ENCODE peak calls at places on chromosomes 12 and 14, in four cellular contexts. Z is mesenchymal stem cell, X is H1, W is neural progenitor cell. N is an unnamed sample.
A peak's percentile ranks its signal among the peaks of the same experiment; 100 is the strongest.

GRCh38 chr14:88554458-88555286 is at the start of gene PTPN21:
- DNase-seq in Z (peak; percentile 77), X (peak; percentile 83), W (peak; percentile 90), N (peak; percentile 98)

GRCh38 chr12:109579639-109580038 is 6.0 kb downstream of the MVK start:
- DNase-seq in Z (no peak), X (no peak), W (no peak), N (peak; percentile 34)

GRCh38 chr12:13171921-13172859 is 24.3 kb upstream of the EMP1 start:
- DNase-seq in Z (peak; percentile 24), X (peak; percentile 35), W (peak; percentile 34), N (no peak)

GRCh38 chr12:6769003-6769389 is 2.8 kb downstream of the PTMS start:
- DNase-seq in Z (peak; percentile 41), X (peak; percentile 80), W (peak; percentile 96), N (peak; percentile 90)

GRCh38 chr12:3771853-3772252 is 18.9 kb upstream of the CRACR2A start:
- DNase-seq in Z (no peak), X (no peak), W (no peak), N (no peak)

GRCh38 chr14:33714527-33715222 is 236.2 kb downstream of the EGLN3 start:
- DNase-seq in Z (peak; percentile 15), X (no peak), W (no peak), N (peak; percentile 41)

GRCh38 chr14:31429791-31430190 is 9.4 kb upstream of the HEATR5A start:
- DNase-seq in Z (no peak), X (no peak), W (no peak), N (no peak)

GRCh38 chr12:89084751-89085150 is 267.6 kb downstream of the DUSP6 start:
- DNase-seq in Z (peak; percentile 35), X (no peak), W (no peak), N (no peak)

GRCh38 chr14:20515846-20516245 is 10.5 kb downstream of the RNASE10 start:
- DNase-seq in Z (no peak), X (no peak), W (no peak), N (no peak)

GRCh38 chr14:67436006-67436866 is 24.3 kb upstream of the PLEK2 start:
- DNase-seq in Z (no peak), X (no peak), W (no peak), N (no peak)

GRCh38 chr12:123907726-123908476 is 64.7 kb downstream of the CCDC92 start:
- DNase-seq in Z (peak; percentile 7), X (no peak), W (peak; percentile 45), N (no peak)

GRCh38 chr12:121009744-121010143 is 6.5 kb downstream of the C12orf43 start:
- DNase-seq in Z (peak; percentile 51), X (no peak), W (peak; percentile 71), N (no peak)

GRCh38 chr12:49582201-49582600 is 14.3 kb upstream of the MCRS1 start:
- DNase-seq in Z (no peak), X (no peak), W (no peak), N (no peak)

GRCh38 chr12:110600254-110600653 is 13.7 kb upstream of the TCTN1 start:
- DNase-seq in Z (peak; percentile 75), X (no peak), W (no peak), N (peak; percentile 81)

GRCh38 chr12:85866929-85867776 is 6.9 kb upstream of the NTS start:
- DNase-seq in Z (peak; percentile 61), X (no peak), W (peak; percentile 49), N (peak; percentile 89)

GRCh38 chr12:103667129-103667528 is 80.1 kb downstream of the STAB2 start:
- DNase-seq in Z (no peak), X (no peak), W (no peak), N (no peak)

GRCh38 chr12:79886917-79887519 is 47.9 kb downstream of the PPP1R12A start:
- DNase-seq in Z (peak; percentile 67), X (no peak), W (peak; percentile 42), N (no peak)

GRCh38 chr12:53224268-53224896 is 7.6 kb downstream of the RARG start:
- DNase-seq in Z (peak; percentile 36), X (peak; percentile 74), W (peak; percentile 70), N (peak; percentile 84)

GRCh38 chr14:56422703-56423213 is 156.8 kb upstream of the TMEM260 start:
- DNase-seq in Z (peak; percentile 75), X (no peak), W (peak; percentile 56), N (peak; percentile 86)

GRCh38 chr12:14473707-14474287 is 93.9 kb downstream of the PLBD1 start:
- DNase-seq in Z (peak; percentile 43), X (no peak), W (peak; percentile 15), N (no peak)

GRCh38 chr14:27387458-27387857 is 789.6 kb upstream of the NOVA1 start:
- DNase-seq in Z (no peak), X (no peak), W (no peak), N (no peak)

GRCh38 chr12:42588981-42589464 is 523 bp downstream of the PRICKLE1 start:
- DNase-seq in Z (peak; percentile 47), X (peak; percentile 80), W (peak; percentile 84), N (peak; percentile 65)

GRCh38 chr12:125346361-125346760 is 281.1 kb downstream of the AACS start:
- DNase-seq in Z (no peak), X (peak; percentile 42), W (no peak), N (no peak)

GRCh38 chr12:55682087-55682796 is 25.5 kb downstream of the ITGA7 start:
- DNase-seq in Z (no peak), X (no peak), W (no peak), N (no peak)
- H3K4me2 ChIP-seq in Z (no peak overlapping the region), X (peak overlapping the region; percentile 47), W (peak overlapping the region; percentile 84), N (peak overlapping the region; percentile 70)

DNA sequence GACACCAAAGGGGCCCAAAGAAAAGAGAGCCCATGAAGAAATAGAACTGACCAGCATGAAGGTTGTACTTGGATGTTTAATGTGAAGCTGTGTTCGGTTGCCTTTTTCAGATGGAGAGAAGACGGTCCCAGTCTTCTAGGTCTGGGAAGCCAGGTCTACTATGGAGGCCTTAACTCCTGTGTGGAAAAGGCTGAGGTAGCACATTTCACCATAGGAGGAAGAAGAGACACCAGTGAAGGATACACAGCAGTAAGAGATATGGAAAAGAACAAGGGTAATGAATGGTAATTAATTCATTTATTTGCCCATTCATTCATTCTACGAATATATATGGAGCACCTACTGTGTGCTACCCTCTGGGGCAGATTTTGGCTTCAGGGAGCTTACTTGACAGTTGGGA is 151.6 kb upstream of the PLEKHG7 start:
- DNase-seq in Z (no peak), X (no peak), W (no peak), N (no peak)
- H3K4me2 ChIP-seq in Z (no peak overlapping the region), X (no peak overlapping the region), W (no peak overlapping the region), N (no peak overlapping the region)

GRCh38 chr14:101001311-101002069 is 98.0 kb upstream of the RTL1 start:
- DNase-seq in Z (no peak), X (no peak), W (no peak), N (peak; percentile 87)
- H3K4me2 ChIP-seq in Z (no peak overlapping the region), X (no peak overlapping the region), W (no peak overlapping the region), N (no peak overlapping the region)

DNA sequence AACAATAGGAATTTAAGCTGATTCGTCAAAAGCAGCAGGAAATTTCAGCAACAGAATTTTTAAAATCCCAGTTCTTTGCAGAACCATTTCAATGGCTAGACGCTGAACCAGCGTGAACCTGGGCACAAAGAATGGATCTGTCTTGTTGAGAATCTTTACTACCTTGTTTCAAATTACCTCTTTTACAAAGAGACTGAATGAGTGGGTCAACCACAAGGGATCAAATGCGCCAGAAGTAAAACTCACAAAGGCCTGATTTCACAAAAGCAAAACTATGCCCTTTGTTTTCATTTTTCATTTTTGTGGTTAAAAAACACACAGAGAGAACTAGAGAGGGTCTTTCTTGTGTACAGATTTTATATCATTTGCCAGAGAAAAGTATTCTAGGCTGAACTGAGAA is 30.4 kb downstream of the TMEM132D start:
- DNase-seq in Z (no peak), X (no peak), W (peak; percentile 65), N (no peak)
- H3K4me2 ChIP-seq in Z (no peak overlapping the region), X (peak overlapping the region; percentile 61), W (peak overlapping the region; percentile 74), N (no peak overlapping the region)

DNA sequence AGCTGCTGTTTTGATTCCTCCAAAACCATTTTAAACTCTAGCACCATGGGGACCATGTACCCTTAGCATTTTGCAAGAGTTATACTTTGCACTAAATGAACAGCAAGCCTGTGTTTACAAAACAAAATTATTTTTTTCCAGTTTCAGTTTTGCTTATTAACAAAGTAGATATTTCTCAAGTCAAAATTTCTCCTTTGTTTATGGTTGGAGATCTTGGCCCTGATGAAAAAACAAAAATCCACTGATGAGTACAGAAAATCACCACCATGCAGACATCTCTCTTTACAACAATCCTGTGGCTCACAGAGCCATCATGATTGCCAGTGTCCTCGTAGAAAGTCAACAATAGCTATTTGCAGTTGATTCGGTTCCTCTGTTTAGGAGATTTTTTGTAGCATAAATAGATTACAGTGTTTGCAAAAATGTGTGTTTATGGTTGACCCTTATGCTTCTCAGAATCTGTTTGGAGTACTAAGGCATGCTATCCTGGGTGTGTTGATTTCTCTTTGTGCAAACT is 201.1 kb upstream of the NUDT4 start:
- DNase-seq in Z (peak; percentile 63), X (no peak), W (no peak), N (no peak)
- H3K4me2 ChIP-seq in Z (no peak overlapping the region), X (no peak overlapping the region), W (no peak overlapping the region), N (no peak overlapping the region)

DNA sequence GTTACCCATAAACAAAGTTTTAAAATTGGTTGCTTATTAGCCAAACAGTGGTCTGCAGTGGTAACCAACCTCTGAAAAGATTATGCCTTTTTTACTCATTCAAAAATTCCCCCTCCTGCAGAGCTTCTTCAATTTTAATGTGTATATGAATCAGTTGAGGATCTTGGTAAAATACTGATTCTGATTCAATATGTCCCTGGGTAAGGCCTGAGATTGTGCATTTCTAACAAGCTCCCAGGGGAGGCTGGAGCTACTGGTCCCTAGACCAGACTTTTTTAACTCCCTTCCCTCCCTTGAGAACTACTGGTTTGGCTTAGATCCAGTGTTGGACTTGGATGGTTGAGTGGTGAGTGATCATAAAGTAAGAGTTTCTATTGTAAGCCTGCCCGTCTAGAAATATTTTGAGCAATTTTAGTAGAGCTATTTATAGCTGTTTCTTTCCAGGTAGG is 90.2 kb downstream of the FUT8 start:
- DNase-seq in Z (peak; percentile 26), X (no peak), W (no peak), N (peak; percentile 54)
- H3K4me2 ChIP-seq in Z (no peak overlapping the region), X (no peak overlapping the region), W (no peak overlapping the region), N (peak overlapping the region; percentile 3)

DNA sequence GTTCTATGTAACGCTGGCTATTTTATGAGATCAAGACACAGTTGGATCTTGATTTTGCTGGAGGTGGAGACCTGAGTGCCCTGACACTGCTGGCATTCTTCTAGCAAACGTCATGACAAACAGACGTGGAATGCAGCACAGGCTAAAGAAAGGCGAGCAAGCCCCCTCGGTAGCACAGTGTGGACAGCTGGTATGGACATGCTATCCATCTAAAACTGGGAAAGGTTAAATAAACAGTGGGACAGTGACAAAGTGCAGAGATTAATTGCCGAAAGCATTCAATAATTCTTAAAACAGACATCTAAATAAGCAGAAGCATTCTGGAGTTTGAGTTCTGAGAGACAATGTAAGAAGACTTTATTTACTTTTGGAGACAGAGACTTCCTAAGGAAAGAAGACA is 237.2 kb downstream of the FBXL14 start:
- DNase-seq in Z (peak; percentile 63), X (no peak), W (no peak), N (no peak)
- H3K4me2 ChIP-seq in Z (peak overlapping the region; percentile 42), X (no peak overlapping the region), W (no peak overlapping the region), N (peak overlapping the region; percentile 28)

DNA sequence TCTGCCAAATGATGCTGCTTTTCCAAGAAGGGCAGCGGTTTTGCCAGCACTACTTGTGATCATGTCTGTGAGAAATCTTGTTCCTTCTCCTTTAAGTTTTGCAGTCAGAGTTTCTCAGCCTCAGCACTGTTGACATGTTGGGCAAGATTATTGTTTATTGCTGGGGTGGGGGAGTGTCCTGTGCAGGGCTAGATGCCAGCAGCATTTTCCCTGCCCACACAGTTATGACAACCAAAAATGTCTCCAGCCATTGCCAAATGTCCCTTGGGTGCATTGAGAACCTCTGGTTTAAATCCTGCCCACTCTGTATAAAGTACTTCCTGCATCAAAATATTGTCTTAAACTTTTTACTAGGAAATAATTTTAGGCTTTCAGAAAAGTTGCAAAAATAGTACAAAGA is 20.0 kb downstream of the TMEM132C start:
- DNase-seq in Z (no peak), X (no peak), W (no peak), N (no peak)
- H3K4me2 ChIP-seq in Z (no peak overlapping the region), X (no peak overlapping the region), W (no peak overlapping the region), N (no peak overlapping the region)